ENCODE peak calls at places on chromosomes 13 and 19, in six cellular contexts. F, H, G, A, J and B are unnamed samples.

GRCh38 chr19:39843919-39844793 is 2.0 kb downstream of the FBL start:
- DNase-seq in F (peak), J (peak), H (no peak), G (peak), A (peak), B (peak)

GRCh38 chr13:57673197-57673596 is 41.7 kb downstream of the PCDH17 start:
- DNase-seq in A (no peak), J (no peak), H (no peak), G (no peak), F (no peak), B (no peak)

GRCh38 chr19:3360494-3361383 is 5.6 kb upstream of the NFIC start:
- DNase-seq in F (peak), A (no peak), H (peak), G (no peak), J (peak), B (peak)

GRCh38 chr19:33473644-33474305 is 47.8 kb downstream of the PEPD start:
- DNase-seq in F (peak), J (peak), H (no peak), A (peak), G (no peak), B (peak)

GRCh38 chr19:12647047-12647446 is 19.5 kb downstream of the MAN2B1 start:
- DNase-seq in J (no peak), F (no peak), G (no peak), H (no peak), A (no peak), B (no peak)

GRCh38 chr19:42286349-42287016 is 15.4 kb upstream of the PRR19 start:
- DNase-seq in G (no peak), F (peak), A (peak), H (peak), J (peak), B (peak)

GRCh38 chr13:84439108-84439507 is 556.8 kb upstream of the SLITRK1 start:
- DNase-seq in F (no peak), J (peak), A (peak), G (no peak), H (no peak), B (peak)

GRCh38 chr13:39783051-39783450 is 127.6 kb downstream of the COG6 start:
- DNase-seq in G (no peak), H (no peak), A (no peak), J (peak), F (peak), B (no peak)

GRCh38 chr19:10553087-10553667 is 9.5 kb downstream of the ATG4D start:
- DNase-seq in H (no peak), F (no peak), A (no peak), J (no peak), G (no peak), B (no peak)

GRCh38 chr13:99854376-99854775 is 117.2 kb downstream of the ZIC5 start:
- DNase-seq in J (no peak), F (no peak), G (no peak), A (no peak), H (no peak), B (no peak)

GRCh38 chr19:409006-409514 is at the start of gene C2CD4C:
- DNase-seq in G (no peak), J (peak), H (no peak), F (no peak), A (no peak), B (peak)

GRCh38 chr19:29624489-29625210 is 18.6 kb downstream of the POP4 start:
- DNase-seq in G (no peak), H (no peak), J (no peak), F (no peak), A (peak), B (peak)

GRCh38 chr19:30224689-30225606 is 147.2 kb upstream of the ZNF536 start:
- DNase-seq in J (peak), F (no peak), H (peak), A (no peak), G (no peak), B (peak)

GRCh38 chr13:48858523-48858922 is 117.2 kb upstream of the FNDC3A start:
- DNase-seq in G (no peak), H (no peak), A (no peak), F (peak), J (no peak), B (no peak)

GRCh38 chr13:33235078-33235477 is 50.5 kb downstream of the STARD13 start:
- DNase-seq in A (peak), H (no peak), J (peak), G (no peak), F (no peak), B (peak)

GRCh38 chr19:3642987-3643386 is 16.4 kb upstream of the CACTIN start:
- DNase-seq in A (no peak), G (no peak), J (peak), F (peak), H (no peak), B (peak)

GRCh38 chr13:44237276-44237767 is 136.3 kb upstream of the SERP2 start:
- DNase-seq in F (peak), G (no peak), A (peak), H (peak), J (peak), B (peak)

GRCh38 chr13:113158946-113159345 is 498 bp downstream of the PROZ start:
- DNase-seq in F (no peak), A (no peak), H (no peak), J (no peak), G (no peak), B (no peak)

GRCh38 chr13:27783111-27783510 is 9.2 kb upstream of the GSX1 start:
- DNase-seq in H (no peak), J (peak), A (peak), G (no peak), F (peak), B (peak)

GRCh38 chr19:29546583-29547190 is 20.9 kb downstream of the VSTM2B start:
- DNase-seq in F (no peak), G (no peak), A (no peak), H (no peak), J (no peak), B (no peak)

GRCh38 chr19:7292950-7293794 is 1.0 kb downstream of the INSR start:
- DNase-seq in F (no peak), A (no peak), J (peak), G (peak), H (peak), B (peak)

GRCh38 chr19:3163230-3163886 is 15.2 kb upstream of the S1PR4 start:
- DNase-seq in J (peak), A (peak), H (peak), G (peak), F (peak), B (peak)

GRCh38 chr19:39160523-39160861 is 34.9 kb downstream of the PAK4 start:
- DNase-seq in F (peak), G (no peak), J (peak), A (peak), H (no peak), B (peak)

GRCh38 chr13:111114362-111115050 is 604 bp upstream of the ARHGEF7 start:
- DNase-seq in J (peak), A (peak), H (no peak), F (peak), G (no peak), B (peak)

GRCh38 chr13:62142048-62142447 is 726.4 kb upstream of the PCDH20 start:
- DNase-seq in A (no peak), G (no peak), H (no peak), J (no peak), F (no peak), B (no peak)

GRCh38 chr19:3514930-3515329 is 8.8 kb downstream of the FZR1 start:
- DNase-seq in A (peak), F (no peak), H (no peak), G (no peak), J (no peak), B (peak)

GRCh38 chr13:110512198-110512740 is 49.3 kb downstream of the RAB20 start:
- DNase-seq in F (no peak), H (no peak), J (no peak), A (no peak), G (no peak), B (no peak)

GRCh38 chr13:37118002-37118401 is 12.5 kb upstream of the CSNK1A1L start:
- DNase-seq in F (no peak), G (no peak), J (no peak), H (peak), A (no peak), B (no peak)

GRCh38 chr13:114131581-114132418 is 623 bp downstream of the RASA3 start:
- DNase-seq in G (no peak), A (no peak), F (no peak), J (peak), H (no peak), B (peak)

GRCh38 chr19:48244289-48244688 is 11.4 kb downstream of the CARD8 start:
- DNase-seq in G (no peak), H (no peak), J (no peak), F (peak), A (no peak), B (no peak)

GRCh38 chr19:43471091-43471490 is 5.7 kb upstream of the LYPD3 start:
- DNase-seq in A (no peak), F (no peak), G (no peak), H (no peak), J (no peak), B (no peak)

GRCh38 chr13:40764587-40765403 is 6.2 kb downstream of the MRPS31 start:
- DNase-seq in H (no peak), G (no peak), A (no peak), J (no peak), F (no peak), B (peak)

GRCh38 chr19:6014551-6015135 is 36.7 kb upstream of the RANBP3 start:
- DNase-seq in G (no peak), A (no peak), H (no peak), F (no peak), J (no peak), B (no peak)

GRCh38 chr13:50072676-50073075 is 57.4 kb downstream of the KCNRG start:
- DNase-seq in H (no peak), G (no peak), A (no peak), F (peak), J (no peak), B (no peak)